ENCODE peak calls at places on chromosomes 7 and 10, in five cellular contexts. T is thyroid gland, K is ovary, P is thoracic aorta, I is stomach. G is an unnamed sample.

GRCh38 chr10:29023678-29024077 is 265.2 kb upstream of the LYZL1 start:
- DNase-seq in P (no peak), K (no peak), T (no peak), I (no peak), G (no peak)

GRCh38 chr10:86209726-86210125 is 156.9 kb downstream of the GRID1 start:
- DNase-seq in I (no peak), K (no peak), P (no peak), T (no peak), G (no peak)

GRCh38 chr7:56291-56913 is 136.0 kb upstream of the FAM20C start:
- DNase-seq in K (no peak), T (peak; percentile 90), I (no peak), P (no peak), G (no peak)

GRCh38 chr10:116848912-116849270 is 408 bp upstream of the ENO4 start:
- DNase-seq in I (no peak), P (no peak), T (peak; percentile 32), K (no peak), G (no peak)

GRCh38 chr10:131310904-131311660 is 439 bp downstream of the TCERG1L start:
- DNase-seq in K (no peak), P (no peak), I (no peak), T (peak; percentile 44), G (no peak)

GRCh38 chr7:81226234-81226633 is 307.4 kb upstream of the SEMA3C start:
- DNase-seq in K (no peak), T (no peak), P (no peak), I (no peak), G (no peak)

GRCh38 chr7:93941956-93942355 is 20.4 kb downstream of the GNG11 start:
- DNase-seq in I (no peak), K (no peak), T (no peak), P (no peak), G (no peak)

GRCh38 chr7:16739863-16740622 is 13.5 kb upstream of the TSPAN13 start:
- DNase-seq in I (no peak), K (peak; percentile 54), T (no peak), P (no peak), G (peak; percentile 89)

GRCh38 chr10:15043674-15044073 is at the start of gene OLAH:
- DNase-seq in T (no peak), I (no peak), P (no peak), K (no peak), G (no peak)

GRCh38 chr7:100211342-100211780 is 8.4 kb upstream of the PVRIG start:
- DNase-seq in P (no peak), K (no peak), T (no peak), I (no peak), G (no peak)

DNA sequence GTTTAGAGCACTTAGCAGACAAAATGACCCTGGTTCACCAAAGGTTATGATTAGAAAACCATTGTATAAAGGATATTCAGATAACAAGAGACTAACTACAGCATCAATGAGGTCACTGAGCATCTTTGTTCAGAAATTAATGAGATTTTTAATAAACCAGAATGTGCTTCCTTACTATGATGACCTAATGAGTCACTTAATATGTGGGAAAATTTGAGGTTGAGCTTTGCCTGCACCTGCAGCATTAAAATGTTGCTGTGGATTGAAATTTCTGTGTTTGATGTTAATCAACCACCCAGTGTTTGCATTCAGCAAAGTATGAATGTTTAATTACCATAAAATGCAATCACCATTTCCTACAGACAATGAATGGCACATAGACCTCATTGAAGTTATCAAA is 45.8 kb downstream of the EXOC6 start:
- DNase-seq in K (no peak), I (no peak), P (no peak), T (no peak), G (peak; percentile 28)
- H3K4me1 ChIP-seq in K (peaks cover 3% of the 10 kb centered on the region), I (peaks cover 26% of the 10 kb centered on the region), P (no peaks in the 10 kb centered on the region), T (peaks cover 11% of the 10 kb centered on the region), G (peaks cover 16% of the 10 kb centered on the region)

GRCh38 chr7:128920913-128921582 is 10.5 kb upstream of the KCP start:
- DNase-seq in I (peak; percentile 24), K (no peak), T (peak; percentile 65), P (no peak), G (no peak)
- H3K27me3 ChIP-seq in I (peaks cover 5% of the 10 kb centered on the region), K (no peaks in the 10 kb centered on the region), T (peaks cover 5% of the 10 kb centered on the region), P (no peaks in the 10 kb centered on the region), G (peaks cover 78% of the 10 kb centered on the region)

GRCh38 chr10:79347226-79347893 is at the start of gene PPIF:
- DNase-seq in K (peak; percentile 94), I (peak; percentile 97), P (peak; percentile 79), T (peak; percentile 95), G (peak; percentile 70)
- H3K27ac ChIP-seq in K (peak within 1 kb of the TSS; percentile 87), I (peak within 1 kb of the TSS; percentile 95), P (peak within 1 kb of the TSS; percentile 63), T (peak within 1 kb of the TSS; percentile 84), G (peak within 1 kb of the TSS; percentile 92)

GRCh38 chr7:105003275-105003674 is 10.7 kb upstream of the KMT2E start:
- DNase-seq in P (peak; percentile 68), I (no peak), T (peak; percentile 73), K (no peak), G (no peak)
- H3K4me1 ChIP-seq in P (peaks cover 69% of the 10 kb centered on the region), I (no peaks in the 10 kb centered on the region), T (peaks cover 62% of the 10 kb centered on the region), K (peaks cover 28% of the 10 kb centered on the region), G (peaks cover 32% of the 10 kb centered on the region)

G was measured in foreskin keratinocyte.